ENCODE peak calls at places on chromosomes 6 and 20, in five cellular contexts. R, G, H, W and Y are unnamed samples.

GRCh38 chr6:109453156-109453555 is 2.4 kb downstream of the MICAL1 start:
- DNase-seq in W (no peak), H (no peak), G (no peak), R (no peak), Y (no peak)

GRCh38 chr20:64038579-64039292 is 2.8 kb downstream of the C20orf204 start:
- DNase-seq in R (no peak), G (peak; percentile 61), H (peak; percentile 97), W (peak; percentile 60), Y (peak; percentile 69)

GRCh38 chr6:106300944-106301343 is 24.6 kb downstream of the ATG5 start:
- DNase-seq in H (no peak), R (no peak), G (no peak), W (no peak), Y (no peak)

GRCh38 chr20:32385541-32385940 is 27.4 kb downstream of the ASXL1 start:
- DNase-seq in W (no peak), H (no peak), G (no peak), R (no peak), Y (no peak)

GRCh38 chr20:13149371-13149770 is 71.7 kb upstream of the ISM1 start:
- DNase-seq in W (no peak), R (no peak), H (no peak), G (no peak), Y (no peak)

GRCh38 chr6:125310994-125311649 is 9.4 kb upstream of the HDDC2 start:
- DNase-seq in R (no peak), H (no peak), G (peak; percentile 49), W (no peak), Y (no peak)

GRCh38 chr6:20866038-20866437 is 331.8 kb downstream of the CDKAL1 start:
- DNase-seq in H (no peak), R (no peak), W (no peak), G (no peak), Y (no peak)

GRCh38 chr20:47879771-47880170 is 94.5 kb upstream of the SULF2 start:
- DNase-seq in R (no peak), G (no peak), W (no peak), H (no peak), Y (no peak)

GRCh38 chr6:169112483-169113320 is 140.9 kb downstream of the THBS2 start:
- DNase-seq in G (no peak), R (no peak), W (no peak), H (no peak), Y (no peak)

GRCh38 chr6:157629220-157629619 is 193.8 kb upstream of the SNX9 start:
- DNase-seq in R (no peak), H (no peak), W (no peak), G (no peak), Y (no peak)

GRCh38 chr6:146300540-146300939 is 243.1 kb upstream of the RAB32 start:
- DNase-seq in G (no peak), R (no peak), W (no peak), H (no peak), Y (no peak)

GRCh38 chr6:32623693-32624092 is 13.5 kb upstream of the HLA-DQA1 start:
- DNase-seq in H (no peak), R (no peak), W (no peak), G (no peak), Y (no peak)

GRCh38 chr6:154549179-154549578 is 38.7 kb upstream of the CNKSR3 start:
- DNase-seq in R (no peak), G (no peak), H (no peak), W (no peak), Y (no peak)

GRCh38 chr6:71393471-71393870 is 104.9 kb downstream of the OGFRL1 start:
- DNase-seq in R (no peak), H (no peak), W (no peak), G (no peak), Y (no peak)

GRCh38 chr6:141809901-141810300 is 322.8 kb upstream of the GJE1 start:
- DNase-seq in G (no peak), H (no peak), W (no peak), R (no peak), Y (no peak)

GRCh38 chr6:157503018-157503747 is 122.2 kb downstream of the ZDHHC14 start:
- DNase-seq in G (no peak), H (no peak), W (no peak), R (no peak), Y (no peak)

GRCh38 chr6:153130515-153131036 is 506 bp downstream of the RGS17 start:
- DNase-seq in G (no peak), H (peak; percentile 73), R (no peak), W (no peak), Y (no peak)